ENCODE peak calls at places on chromosomes 6 and 20, in four cellular contexts. One of them, this sample, is unnamed.
A peak's percentile ranks its signal among the peaks of the same experiment; 100 is the strongest.

GRCh38 chr6:157403684-157404051 is 22.7 kb downstream of the ZDHHC14 start:
- DNase-seq in RWPE1: no peak
- DNase-seq in AG09319: no peak
- DNase-seq in H1: no peak
- DNase-seq in this sample: no peak

GRCh38 chr6:2841264-2842138 is at the start of gene SERPINB1:
- DNase-seq in RWPE1: peak; percentile 72
- DNase-seq in AG09319: peak; percentile 94
- DNase-seq in H1: peak; percentile 69
- DNase-seq in this sample: peak; percentile 74

GRCh38 chr6:6811151-6812002 is 222.9 kb downstream of the LY86 start:
- DNase-seq in H1: peak; percentile 50
- DNase-seq in AG09319: no peak
- DNase-seq in RWPE1: peak; percentile 91
- DNase-seq in this sample: peak; percentile 27

GRCh38 chr6:154690857-154691256 is 42.4 kb upstream of the SCAF8 start:
- DNase-seq in H1: no peak
- DNase-seq in RWPE1: no peak
- DNase-seq in AG09319: no peak
- DNase-seq in this sample: no peak

GRCh38 chr6:54156650-54157250 is 45.5 kb downstream of the MLIP start:
- DNase-seq in H1: no peak
- DNase-seq in AG09319: no peak
- DNase-seq in RWPE1: no peak
- DNase-seq in this sample: no peak

GRCh38 chr6:36688534-36689075 is 9.0 kb upstream of the RAB44 start:
- DNase-seq in H1: no peak
- DNase-seq in AG09319: no peak
- DNase-seq in RWPE1: no peak
- DNase-seq in this sample: no peak

GRCh38 chr6:148620579-148621298 is 126.1 kb upstream of the UST start:
- DNase-seq in H1: no peak
- DNase-seq in RWPE1: no peak
- DNase-seq in AG09319: no peak
- DNase-seq in this sample: no peak

GRCh38 chr20:60249436-60249835 is 291.2 kb downstream of the CDH26 start:
- DNase-seq in H1: peak; percentile 25
- DNase-seq in RWPE1: peak; percentile 99
- DNase-seq in AG09319: peak; percentile 35
- DNase-seq in this sample: no peak

GRCh38 chr20:9756660-9757059 is 82.2 kb downstream of the PAK5 start:
- DNase-seq in RWPE1: no peak
- DNase-seq in H1: no peak
- DNase-seq in AG09319: no peak
- DNase-seq in this sample: no peak

GRCh38 chr6:117849087-117849486 is 58.0 kb upstream of the SLC35F1 start:
- DNase-seq in H1: no peak
- DNase-seq in AG09319: no peak
- DNase-seq in RWPE1: no peak
- DNase-seq in this sample: no peak

GRCh38 chr6:36660771-36661471 is 17.6 kb upstream of the CDKN1A start:
- DNase-seq in RWPE1: no peak
- DNase-seq in AG09319: no peak
- DNase-seq in H1: no peak
- DNase-seq in this sample: no peak

GRCh38 chr6:157762636-157763035 is 60.4 kb upstream of the SNX9 start:
- DNase-seq in AG09319: no peak
- DNase-seq in H1: no peak
- DNase-seq in RWPE1: no peak
- DNase-seq in this sample: no peak

GRCh38 chr20:50153153-50153499 is 397 bp downstream of the PEDS1 start:
- DNase-seq in H1: no peak
- DNase-seq in AG09319: no peak
- DNase-seq in RWPE1: peak; percentile 63
- DNase-seq in this sample: no peak

GRCh38 chr6:17710331-17710730 is 3.6 kb upstream of the NUP153 start:
- DNase-seq in AG09319: no peak
- DNase-seq in H1: no peak
- DNase-seq in RWPE1: no peak
- DNase-seq in this sample: no peak

GRCh38 chr6:131937703-131938631 is 13.2 kb downstream of the CCN2 start:
- DNase-seq in RWPE1: no peak
- DNase-seq in H1: no peak
- DNase-seq in AG09319: no peak
- DNase-seq in this sample: no peak

GRCh38 chr6:42929928-42930360 is 664 bp downstream of the CNPY3 start:
- DNase-seq in RWPE1: peak; percentile 36
- DNase-seq in H1: no peak
- DNase-seq in AG09319: no peak
- DNase-seq in this sample: no peak

GRCh38 chr6:32666420-32667300 is at the start of gene HLA-DQB1:
- DNase-seq in RWPE1: peak; percentile 51
- DNase-seq in H1: no peak
- DNase-seq in AG09319: no peak
- DNase-seq in this sample: peak; percentile 22

GRCh38 chr20:44071057-44071456 is 115.9 kb downstream of the JPH2 start:
- DNase-seq in AG09319: no peak
- DNase-seq in H1: no peak
- DNase-seq in RWPE1: no peak
- DNase-seq in this sample: no peak

GRCh38 chr20:19682249-19682648 is 75.8 kb upstream of the RIN2 start:
- DNase-seq in RWPE1: no peak
- DNase-seq in AG09319: no peak
- DNase-seq in H1: no peak
- DNase-seq in this sample: no peak

GRCh38 chr20:56656632-56657031 is 27.5 kb downstream of the TFAP2C start:
- DNase-seq in H1: no peak
- DNase-seq in AG09319: no peak
- DNase-seq in RWPE1: no peak
- DNase-seq in this sample: no peak

GRCh38 chr6:32084780-32085179 is 24.4 kb downstream of the TNXB start:
- DNase-seq in H1: no peak
- DNase-seq in RWPE1: no peak
- DNase-seq in AG09319: no peak
- DNase-seq in this sample: no peak

GRCh38 chr6:112466378-112467151 is 119.4 kb downstream of the RFPL4B start:
- DNase-seq in AG09319: no peak
- DNase-seq in RWPE1: peak; percentile 42
- DNase-seq in H1: no peak
- DNase-seq in this sample: no peak

GRCh38 chr6:28758046-28758817 is 165.6 kb downstream of the TRIM27 start:
- DNase-seq in RWPE1: no peak
- DNase-seq in AG09319: peak; percentile 55
- DNase-seq in H1: peak; percentile 77
- DNase-seq in this sample: no peak

GRCh38 chr6:62035952-62036351 is 250.1 kb downstream of the KHDRBS2 start:
- DNase-seq in AG09319: no peak
- DNase-seq in RWPE1: no peak
- DNase-seq in H1: no peak
- DNase-seq in this sample: no peak

GRCh38 chr6:2799936-2800527 is 34.8 kb downstream of the WRNIP1 start:
- DNase-seq in RWPE1: no peak
- DNase-seq in H1: no peak
- DNase-seq in AG09319: no peak
- DNase-seq in this sample: no peak

GRCh38 chr6:3458706-3459421 is 2.0 kb upstream of the SLC22A23 start:
- DNase-seq in RWPE1: no peak
- DNase-seq in H1: peak; percentile 31
- DNase-seq in AG09319: no peak
- DNase-seq in this sample: no peak

GRCh38 chr20:41046716-41047115 is 18.1 kb downstream of the TOP1 start:
- DNase-seq in H1: no peak
- DNase-seq in RWPE1: peak; percentile 47
- DNase-seq in AG09319: no peak
- DNase-seq in this sample: no peak

GRCh38 chr20:34215711-34216381 is 25.4 kb upstream of the ASIP start:
- DNase-seq in AG09319: peak; percentile 4
- DNase-seq in H1: peak; percentile 56
- DNase-seq in RWPE1: peak; percentile 82
- DNase-seq in this sample: peak; percentile 68

GRCh38 chr20:45363611-45364492 is 896 bp downstream of the SYS1 start:
- DNase-seq in H1: no peak
- DNase-seq in RWPE1: no peak
- DNase-seq in AG09319: no peak
- DNase-seq in this sample: no peak

GRCh38 chr6:164325168-164325567 is 910.6 kb downstream of the QKI start:
- DNase-seq in H1: no peak
- DNase-seq in AG09319: no peak
- DNase-seq in RWPE1: no peak
- DNase-seq in this sample: no peak

GRCh38 chr6:37137881-37138568 is 31.9 kb upstream of the PIM1 start:
- DNase-seq in AG09319: no peak
- DNase-seq in H1: peak; percentile 93
- DNase-seq in RWPE1: no peak
- DNase-seq in this sample: peak; percentile 52

GRCh38 chr20:49563015-49563980 is 4.6 kb downstream of the PTGIS start:
- DNase-seq in AG09319: no peak
- DNase-seq in RWPE1: no peak
- DNase-seq in H1: no peak
- DNase-seq in this sample: no peak

GRCh38 chr6:135310291-135310690 is 129.2 kb downstream of the MYB start:
- DNase-seq in AG09319: no peak
- DNase-seq in H1: no peak
- DNase-seq in RWPE1: no peak
- DNase-seq in this sample: no peak

GRCh38 chr6:156948807-156949206 is 171.6 kb downstream of the ARID1B start:
- DNase-seq in RWPE1: peak; percentile 46
- DNase-seq in AG09319: no peak
- DNase-seq in H1: no peak
- DNase-seq in this sample: no peak

GRCh38 chr6:108945686-108946158 is 97.5 kb downstream of the ARMC2 start:
- DNase-seq in AG09319: peak; percentile 45
- DNase-seq in RWPE1: no peak
- DNase-seq in H1: no peak
- DNase-seq in this sample: no peak

GRCh38 chr6:11702796-11703130 is 75.8 kb downstream of the ADTRP start:
- DNase-seq in H1: no peak
- DNase-seq in RWPE1: no peak
- DNase-seq in AG09319: no peak
- DNase-seq in this sample: no peak

GRCh38 chr6:89197141-89197540 is 20.0 kb downstream of the GABRR1 start:
- DNase-seq in AG09319: no peak
- DNase-seq in H1: no peak
- DNase-seq in RWPE1: no peak
- DNase-seq in this sample: no peak

GRCh38 chr6:34350937-34351217 is 41.6 kb downstream of the NUDT3 start:
- DNase-seq in RWPE1: no peak
- DNase-seq in AG09319: no peak
- DNase-seq in H1: no peak
- DNase-seq in this sample: no peak

GRCh38 chr6:82711105-82711829 is 347.6 kb downstream of the TPBG start:
- DNase-seq in H1: no peak
- DNase-seq in RWPE1: no peak
- DNase-seq in AG09319: no peak
- DNase-seq in this sample: no peak

GRCh38 chr6:140980265-140980887 is 1152.3 kb upstream of the GJE1 start:
- DNase-seq in AG09319: no peak
- DNase-seq in RWPE1: no peak
- DNase-seq in H1: no peak
- DNase-seq in this sample: no peak
- TF ChIP-seq CTCF in AG09319: no peak
- TF ChIP-seq CTCF in RWPE1: no peak
- TF ChIP-seq CTCF in H1: no peak
- TF ChIP-seq CTCF in this sample: no peak

GRCh38 chr6:25013249-25013648 is 77.5 kb upstream of the RIPOR2 start:
- DNase-seq in AG09319: no peak
- DNase-seq in H1: no peak
- DNase-seq in RWPE1: no peak
- DNase-seq in this sample: no peak
- TF ChIP-seq CTCF in AG09319: peak; percentile 22
- TF ChIP-seq CTCF in H1: peak; percentile 88
- TF ChIP-seq CTCF in RWPE1: no peak
- TF ChIP-seq CTCF in this sample: no peak

GRCh38 chr6:39638126-39638822 is 86.9 kb downstream of the KIF6 start:
- DNase-seq in AG09319: no peak
- DNase-seq in RWPE1: no peak
- DNase-seq in H1: no peak
- DNase-seq in this sample: no peak

GRCh38 chr6:39646751-39647420 is 78.3 kb downstream of the KIF6 start:
- DNase-seq in RWPE1: no peak
- DNase-seq in AG09319: no peak
- DNase-seq in H1: no peak
- DNase-seq in this sample: no peak

DNA sequence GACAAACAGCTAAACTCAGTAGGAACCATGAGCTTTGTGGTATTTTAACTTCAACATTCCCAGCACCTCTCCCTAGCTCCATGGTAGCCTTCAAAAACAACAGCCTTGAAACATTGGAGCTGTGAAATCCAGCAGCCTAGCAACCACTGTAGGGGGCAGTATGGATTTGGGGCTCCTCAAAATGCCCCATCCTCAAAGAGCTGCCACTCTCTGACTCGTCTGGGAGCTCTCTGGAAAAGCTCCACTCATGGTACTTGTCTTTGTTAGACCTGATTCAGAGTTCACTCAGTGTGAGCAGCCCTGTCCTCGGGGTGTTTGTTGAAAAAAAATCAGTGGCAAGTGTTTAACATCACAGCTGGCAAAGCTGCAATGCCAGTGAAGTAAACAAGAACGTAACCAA is 82.9 kb downstream of the KIF6 start:
- DNase-seq in H1: no peak
- DNase-seq in AG09319: no peak
- DNase-seq in RWPE1: no peak
- DNase-seq in this sample: no peak
- TF ChIP-seq CTCF in H1: peak; percentile 10
- TF ChIP-seq CTCF in AG09319: no peak
- TF ChIP-seq CTCF in RWPE1: no peak
- TF ChIP-seq CTCF in this sample: no peak

DNA sequence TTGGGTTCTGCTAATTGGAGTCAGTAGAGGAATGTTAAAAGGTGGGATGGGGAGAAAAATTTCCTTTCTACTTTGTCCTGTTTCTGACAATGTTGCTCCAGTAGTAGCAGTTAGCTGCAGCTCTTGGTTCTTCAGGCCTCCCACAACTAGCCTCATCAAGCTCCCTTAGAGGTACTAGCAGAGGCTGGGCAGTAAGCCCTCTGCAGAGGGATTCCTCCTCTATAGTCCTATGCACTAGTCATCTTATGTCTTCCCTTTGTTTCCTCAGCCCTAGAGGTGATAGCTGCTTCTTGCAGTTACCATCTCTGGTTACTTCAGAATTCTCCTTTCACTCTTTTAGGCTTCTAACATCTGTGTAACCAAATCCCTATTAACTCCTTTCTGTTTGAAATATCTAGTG is 99.8 kb downstream of the FILIP1 start:
- DNase-seq in H1: no peak
- DNase-seq in AG09319: no peak
- DNase-seq in RWPE1: no peak
- DNase-seq in this sample: no peak
- TF ChIP-seq CTCF in H1: no peak
- TF ChIP-seq CTCF in AG09319: no peak
- TF ChIP-seq CTCF in RWPE1: no peak
- TF ChIP-seq CTCF in this sample: no peak